ENCODE peak calls at places on chromosome 18, in four cellular contexts. R is uterus, Z is fibroblast of lung, L is hepatocyte. Y is an unnamed sample.
A peak's percentile ranks its signal among the peaks of the same experiment; 100 is the strongest.

GRCh38 chr18:28189400-28190239 is 12.7 kb upstream of the CDH2 start:
- DNase-seq in R (no peak), Z (peak; percentile 75), L (peak; percentile 61), Y (peak; percentile 70)

GRCh38 chr18:79401494-79402208 is 5.9 kb downstream of the NFATC1 start:
- DNase-seq in Z (no peak), R (no peak), L (no peak), Y (no peak)

GRCh38 chr18:46071894-46072867 is at the start of gene PSTPIP2:
- DNase-seq in R (peak; percentile 59), L (peak; percentile 82), Z (peak; percentile 68), Y (peak; percentile 44)

GRCh38 chr18:69889009-69889408 is 58.7 kb downstream of the CD226 start:
- DNase-seq in R (no peak), L (no peak), Z (peak; percentile 31), Y (no peak)

GRCh38 chr18:13338318-13338717 is 119.8 kb downstream of the LDLRAD4 start:
- DNase-seq in L (no peak), Z (no peak), R (no peak), Y (no peak)

GRCh38 chr18:62526098-62527025 is 3.5 kb downstream of the ZCCHC2 start:
- DNase-seq in Z (peak; percentile 76), R (peak; percentile 81), L (peak; percentile 89), Y (peak; percentile 68)

GRCh38 chr18:74420491-74420890 is 36.6 kb downstream of the DIPK1C start:
- DNase-seq in R (no peak), L (no peak), Z (no peak), Y (no peak)

GRCh38 chr18:67133669-67134068 is 382.9 kb downstream of the DSEL start:
- DNase-seq in Z (no peak), R (no peak), L (no peak), Y (no peak)

GRCh38 chr18:456361-456821 is 44.1 kb downstream of the COLEC12 start:
- DNase-seq in Z (no peak), L (peak; percentile 28), R (peak; percentile 80), Y (no peak)

GRCh38 chr18:37451239-37451825 is 114.3 kb downstream of the CELF4 start:
- DNase-seq in L (no peak), Z (no peak), R (no peak), Y (no peak)

GRCh38 chr18:63098014-63098981 is 221.3 kb downstream of the BCL2 start:
- DNase-seq in R (no peak), Z (no peak), L (no peak), Y (no peak)

GRCh38 chr18:61891271-61891670 is 1.5 kb downstream of the RNF152 start:
- DNase-seq in R (no peak), L (no peak), Z (no peak), Y (no peak)

GRCh38 chr18:65753520-65753919 is 2.7 kb downstream of the CDH7 start:
- DNase-seq in Z (peak; percentile 5), R (no peak), L (peak; percentile 78), Y (no peak)

GRCh38 chr18:63342206-63342605 is 22.6 kb upstream of the BCL2 start:
- DNase-seq in Z (peak; percentile 22), R (peak; percentile 38), L (peak; percentile 46), Y (no peak)

GRCh38 chr18:33745396-33745795 is 167.4 kb downstream of the ASXL3 start:
- DNase-seq in Z (no peak), L (no peak), R (no peak), Y (no peak)

GRCh38 chr18:74478876-74479275 is 17.3 kb upstream of the CNDP2 start:
- DNase-seq in Z (no peak), L (no peak), R (no peak), Y (no peak)

DNA sequence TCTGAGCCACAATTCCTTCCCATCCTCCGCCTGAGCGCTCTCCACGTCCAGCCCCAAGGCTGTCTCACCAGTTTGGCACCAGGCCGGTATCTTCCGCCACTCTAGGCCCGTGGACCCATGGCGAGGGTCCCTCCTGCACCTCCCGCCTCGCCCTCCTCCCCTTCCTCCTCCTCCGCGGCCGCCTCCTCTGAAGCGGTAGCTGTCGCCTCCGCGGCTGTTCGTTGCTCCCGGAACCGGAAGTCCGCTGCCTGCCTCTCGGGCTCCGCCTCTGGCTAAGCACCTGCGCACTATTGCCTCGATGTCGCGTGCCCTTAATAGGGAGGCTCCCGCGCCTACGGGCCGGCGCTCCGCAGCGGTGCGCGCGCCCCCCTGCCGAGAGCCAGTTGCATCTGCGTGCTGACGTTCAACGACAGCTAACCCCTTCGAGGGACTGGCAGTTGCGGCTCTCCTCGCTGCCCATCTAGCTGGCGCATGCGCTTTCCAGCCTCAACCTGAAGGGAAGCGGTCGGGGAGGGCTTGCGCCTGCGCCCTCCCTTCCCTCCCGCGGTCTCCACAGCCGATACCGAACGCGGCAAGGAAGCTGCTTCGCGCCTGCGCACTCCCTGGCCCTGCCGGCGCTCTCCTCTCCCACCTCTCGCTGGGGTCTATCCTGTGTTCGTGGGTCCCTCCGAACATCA is at the start of gene MBD1:
- DNase-seq in Z (peak; percentile 99), R (peak; percentile 97), L (peak; percentile 99), Y (peak; percentile 98)
- TF ChIP-seq CTCF in Z (no peak), R (peak; percentile 36), L (peak; percentile 19), Y (peak; percentile 70)

DNA sequence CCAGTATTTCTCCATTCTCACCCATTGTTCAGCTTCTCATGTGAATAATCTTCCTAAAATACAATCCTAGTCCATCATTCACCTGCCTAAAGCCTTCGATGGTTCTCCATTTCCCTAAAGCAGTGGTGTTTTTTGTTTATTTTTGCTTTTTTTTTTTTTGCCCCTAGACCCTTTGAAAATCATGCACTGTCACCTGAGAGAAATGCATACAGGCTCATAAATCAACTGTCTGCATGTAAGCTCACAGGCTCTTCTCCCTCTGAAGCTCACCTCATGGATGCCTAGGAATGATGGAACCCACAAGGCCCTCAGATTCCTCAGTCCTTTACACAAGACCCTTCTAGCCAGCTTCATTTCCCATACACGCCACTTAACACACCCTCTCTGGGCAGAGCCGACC is 31.5 kb downstream of the B4GALT6 start:
- DNase-seq in L (no peak), R (no peak), Z (no peak), Y (no peak)
- TF ChIP-seq CTCF in L (no peak), R (no peak), Z (no peak), Y (no peak)

DNA sequence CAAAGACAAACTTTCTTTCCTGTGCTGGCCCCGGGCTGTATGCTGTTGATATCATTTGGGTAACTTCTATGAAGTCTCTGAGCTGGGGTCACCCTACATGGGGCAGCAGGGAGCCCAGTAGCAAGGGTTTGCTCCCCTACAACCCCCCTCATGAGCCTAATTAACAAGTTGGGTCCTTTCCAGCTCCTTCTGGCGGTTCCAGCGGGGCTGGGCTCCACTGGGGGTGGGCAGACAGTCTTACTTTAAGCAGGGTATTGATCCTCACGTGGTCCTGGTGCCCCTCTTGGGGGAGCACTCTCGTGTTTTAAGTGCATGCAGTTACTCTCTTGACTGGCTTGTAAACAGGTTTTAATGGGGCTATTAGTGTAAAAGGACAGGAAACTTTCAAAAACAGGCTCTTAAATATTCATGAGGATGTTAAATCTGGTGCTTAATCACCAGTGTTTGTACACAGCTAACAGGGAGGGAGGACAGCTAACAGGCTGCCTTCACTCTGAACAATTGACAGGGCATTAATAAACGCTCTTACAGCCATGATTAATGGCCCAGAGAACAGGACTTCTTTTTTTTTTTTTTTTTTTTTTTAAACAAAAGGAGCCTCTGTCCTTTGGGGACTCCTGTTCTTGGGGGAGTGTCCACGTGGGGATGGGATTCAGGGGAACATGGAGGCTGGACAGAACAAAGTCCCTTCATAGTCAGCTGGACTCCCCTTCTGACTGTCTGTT is 36.6 kb upstream of the SKOR2 start:
- DNase-seq in R (no peak), L (no peak), Z (no peak), Y (no peak)
- TF ChIP-seq CTCF in R (no peak), L (no peak), Z (no peak), Y (no peak)

GRCh38 chr18:24016643-24017042 is 2.1 kb downstream of the TTC39C start:
- DNase-seq in R (no peak), L (no peak), Z (no peak), Y (no peak)
- TF ChIP-seq CTCF in R (no peak), L (peak; percentile 32), Z (peak; percentile 27), Y (peak; percentile 64)

DNA sequence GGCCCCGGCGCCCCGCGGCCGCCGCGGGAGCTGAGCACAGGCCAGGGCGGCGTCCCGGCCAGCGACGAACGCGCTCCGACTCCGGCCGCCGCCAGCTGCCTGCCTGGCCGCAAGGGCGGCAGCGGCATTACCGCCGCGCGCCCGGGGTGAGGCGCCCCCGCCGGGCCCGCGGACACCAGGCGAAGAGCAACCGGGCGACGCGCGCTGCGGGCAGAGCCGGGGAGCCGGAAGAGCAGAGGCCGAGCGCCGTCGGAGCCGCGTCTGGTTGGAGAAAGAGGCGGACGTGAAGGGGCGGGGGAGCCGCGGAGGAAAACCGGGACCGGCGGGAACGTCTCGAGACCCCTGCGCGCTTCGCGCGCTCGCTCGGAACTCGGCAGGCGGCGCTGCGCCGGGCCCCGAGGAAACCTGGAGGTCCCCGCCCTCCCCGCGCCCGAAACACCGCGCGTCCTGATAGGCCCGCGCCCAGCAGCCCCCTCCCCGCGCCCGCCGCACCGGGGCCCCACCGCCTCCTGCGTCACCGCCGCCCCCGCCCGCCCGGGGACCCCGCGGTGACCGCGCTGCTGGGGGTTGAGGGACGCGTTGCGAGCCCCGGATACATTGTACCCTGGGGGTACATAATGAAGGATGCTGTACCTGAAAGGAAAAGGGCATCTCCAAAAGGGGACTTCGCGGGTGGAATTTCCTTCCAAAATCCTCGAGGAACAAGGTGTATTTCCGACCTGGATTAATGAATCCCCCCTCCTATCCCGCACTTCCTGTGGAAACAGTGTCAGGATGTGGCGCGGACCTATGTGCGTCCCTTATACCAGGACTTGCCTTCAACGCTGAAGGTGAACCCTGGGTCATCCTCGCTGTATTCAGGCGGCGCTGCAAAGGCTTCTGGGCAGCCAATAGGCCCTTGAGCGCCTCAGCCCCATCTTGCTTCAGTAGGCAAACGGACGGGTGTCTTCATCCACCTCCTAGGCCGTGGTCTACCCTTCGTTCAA is 1.0 kb upstream of the B4GALT6 start:
- DNase-seq in L (peak; percentile 90), Z (peak; percentile 80), R (peak; percentile 27), Y (no peak)
- TF ChIP-seq CTCF in L (peak; percentile 53), Z (peak; percentile 9), R (peak; percentile 27), Y (no peak)